ENCODE peak calls at places on chromosomes 16 and 17, in six cellular contexts. S is neuronal stem cell, B is GM23248, F is neural progenitor cell, M is H1, U is fibroblast of lung. Q is an unnamed sample. For H3K36me3, the result is how much of the 10 kb centered on the place peaks cover.

GRCh38 chr16:87457051-87457611 is 35.7 kb downstream of the ZCCHC14 start:
- DNase-seq in B (peak), U (peak), M (no peak), S (no peak), F (no peak), Q (no peak)

GRCh38 chr16:8673611-8674412 is 605 bp upstream of the ABAT start:
- DNase-seq in B (no peak), S (no peak), U (no peak), F (peak), M (no peak), Q (no peak)

GRCh38 chr17:36524428-36524876 is 10.2 kb downstream of the MYO19 start:
- DNase-seq in B (peak), U (peak), S (no peak), F (no peak), M (no peak), Q (no peak)

GRCh38 chr17:38877130-38877851 is 7.4 kb downstream of the LASP1 start:
- DNase-seq in F (peak), S (no peak), B (no peak), U (no peak), M (no peak), Q (peak)

GRCh38 chr16:89266521-89267134 is 49.1 kb downstream of the ZNF778 start:
- DNase-seq in S (no peak), U (no peak), M (no peak), F (no peak), B (no peak), Q (no peak)

GRCh38 chr17:65389956-65390355 is 171.5 kb downstream of the AXIN2 start:
- DNase-seq in F (no peak), U (peak), M (no peak), B (peak), S (no peak), Q (no peak)

GRCh38 chr16:78228704-78229103 is 129.2 kb downstream of the WWOX start:
- DNase-seq in F (no peak), S (no peak), B (no peak), M (no peak), U (no peak), Q (no peak)

GRCh38 chr17:38511126-38512108 is 83.2 kb downstream of the ARHGAP23 start:
- DNase-seq in M (no peak), S (no peak), F (no peak), B (peak), U (peak), Q (peak)

GRCh38 chr16:87982491-87983415 is 31.5 kb downstream of the BANP start:
- DNase-seq in B (no peak), S (no peak), F (no peak), U (no peak), M (no peak), Q (no peak)

GRCh38 chr17:74274060-74274702 is at the start of gene DNAI2:
- DNase-seq in U (no peak), S (no peak), M (peak), F (peak), B (no peak), Q (peak)

GRCh38 chr16:85490971-85491771 is 122.0 kb upstream of the GSE1 start:
- DNase-seq in U (no peak), F (peak), B (no peak), M (peak), S (no peak), Q (peak)

GRCh38 chr17:77285594-77286390 is 145.0 kb downstream of the SEC14L1 start:
- DNase-seq in S (no peak), U (peak), M (no peak), F (no peak), B (peak), Q (no peak)

GRCh38 chr17:43125967-43126910 is 1.1 kb upstream of the BRCA1 start:
- DNase-seq in U (no peak), M (no peak), S (no peak), F (peak), B (no peak), Q (peak)

GRCh38 chr17:68318103-68318991 is 27.1 kb downstream of the ARSG start:
- DNase-seq in F (no peak), M (no peak), B (peak), S (no peak), U (peak), Q (no peak)

GRCh38 chr17:50218071-50218759 is 16.8 kb upstream of the COL1A1 start:
- DNase-seq in S (no peak), U (no peak), F (no peak), M (no peak), B (peak), Q (no peak)

GRCh38 chr17:45298546-45299285 is 18.1 kb downstream of the MAP3K14 start:
- DNase-seq in S (no peak), M (no peak), F (no peak), B (peak), U (no peak), Q (no peak)

GRCh38 chr17:63477471-63478440 is 895 bp downstream of the ACE start:
- DNase-seq in U (no peak), S (no peak), B (peak), F (no peak), M (no peak), Q (peak)

GRCh38 chr16:81511371-81511770 is 66.8 kb downstream of the CMIP start:
- DNase-seq in M (no peak), S (no peak), F (no peak), U (peak), B (peak), Q (peak)

GRCh38 chr16:4911831-4912422 is 25.0 kb downstream of the PPL start:
- DNase-seq in F (no peak), M (no peak), B (peak), U (peak), S (no peak), Q (no peak)

GRCh38 chr17:74935585-74936469 is at the start of gene OTOP3:
- DNase-seq in F (peak), M (no peak), S (no peak), U (no peak), B (peak), Q (no peak)

GRCh38 chr17:68061512-68062313 is 26.2 kb downstream of the KPNA2 start:
- DNase-seq in F (no peak), M (no peak), B (peak), S (no peak), U (no peak), Q (no peak)

GRCh38 chr17:80633197-80633596 is 88.6 kb downstream of the RPTOR start:
- DNase-seq in M (no peak), U (no peak), B (no peak), S (no peak), F (peak), Q (no peak)

GRCh38 chr16:13631213-13631767 is 288.7 kb upstream of the ERCC4 start:
- DNase-seq in M (no peak), U (no peak), B (no peak), F (no peak), S (no peak), Q (peak)

GRCh38 chr17:37518816-37519215 is 29.1 kb downstream of the DUSP14 start:
- DNase-seq in U (no peak), B (peak), F (no peak), S (no peak), M (no peak), Q (no peak)

GRCh38 chr16:69669577-69669976 is 56.8 kb downstream of the NQO1 start:
- DNase-seq in S (no peak), M (no peak), F (no peak), B (no peak), U (no peak), Q (no peak)

GRCh38 chr16:8752706-8753105 is 44.7 kb downstream of the TMEM186 start:
- DNase-seq in B (no peak), F (no peak), S (no peak), M (no peak), U (no peak), Q (no peak)

GRCh38 chr17:52032454-52032853 is 126.1 kb downstream of the CA10 start:
- DNase-seq in F (no peak), M (no peak), U (no peak), S (no peak), B (no peak), Q (no peak)

DNA sequence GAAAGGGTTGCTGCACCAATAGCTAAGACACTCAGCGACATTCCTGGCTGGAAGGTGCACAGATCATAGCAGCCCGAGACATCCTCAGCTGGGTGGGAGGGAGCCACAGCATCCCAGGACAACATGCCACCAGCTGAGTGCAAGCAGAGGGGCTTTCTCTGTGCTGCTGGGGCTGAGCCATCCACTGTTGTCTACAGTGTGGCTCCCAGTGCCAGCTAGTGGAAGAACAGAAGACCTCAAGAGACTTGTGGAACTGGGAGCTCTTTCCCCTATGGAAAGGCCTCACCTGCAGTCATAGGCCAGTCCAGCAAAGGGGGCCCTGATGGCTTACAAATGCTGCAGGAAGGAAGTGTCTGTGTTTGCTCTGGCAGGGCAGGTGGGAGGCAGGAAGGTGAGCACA is 131.0 kb downstream of the C16orf78 start:
- DNase-seq in M (no peak), S (no peak), B (no peak), F (no peak), U (no peak), Q (no peak)
- H3K27ac ChIP-seq in M (no peak), S (no peak), B (no peak), F (no peak), U (no peak), Q (no peak)

GRCh38 chr16:67014641-67015315 is 14.2 kb upstream of the CBFB start:
- DNase-seq in M (no peak), U (no peak), B (no peak), F (no peak), S (no peak), Q (no peak)

GRCh38 chr16:67015317-67015731 is 13.6 kb upstream of the CBFB start:
- DNase-seq in B (no peak), M (no peak), F (no peak), S (no peak), U (no peak), Q (no peak)

GRCh38 chr16:67011274-67011673 is 17.7 kb upstream of the CBFB start:
- DNase-seq in M (no peak), S (no peak), B (no peak), F (no peak), U (no peak), Q (no peak)

GRCh38 chr16:67013823-67014640 is 14.9 kb upstream of the CBFB start:
- DNase-seq in B (peak), M (peak), F (peak), S (peak), U (peak), Q (peak)

DNA sequence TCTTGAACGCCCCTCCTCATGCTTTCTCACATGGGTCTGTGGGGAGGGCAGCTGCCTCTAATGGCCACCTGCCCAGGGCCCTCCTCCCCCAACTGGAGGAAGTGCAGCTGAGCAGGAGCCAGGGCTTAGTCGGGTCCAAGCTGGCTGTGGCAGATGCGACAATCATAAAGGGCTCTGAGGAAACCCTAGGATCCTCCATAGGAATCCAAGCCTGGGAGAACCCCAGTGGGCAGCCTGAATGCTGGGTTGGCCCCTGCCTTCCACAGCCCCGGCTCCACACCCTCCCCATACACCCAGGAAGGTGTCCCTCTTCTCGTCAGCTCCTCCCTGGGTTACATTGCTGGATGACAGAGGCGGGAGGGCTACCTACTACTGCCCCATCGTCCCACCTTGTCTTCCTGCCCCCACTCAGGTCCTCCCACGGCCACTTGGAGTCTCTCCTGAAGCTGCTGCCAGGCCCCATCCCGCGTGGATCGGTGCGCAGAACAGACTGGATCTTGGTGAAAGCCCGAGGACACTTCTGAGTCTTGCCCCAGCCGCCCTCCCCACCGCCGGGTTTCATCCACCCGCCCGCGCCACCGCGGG is 15.6 kb upstream of the CBFB start:
- DNase-seq in S (no peak), M (no peak), B (no peak), U (no peak), F (no peak), Q (no peak)
- H3K9ac ChIP-seq in S (peak), M (no peak), B (peak), U (peak), F (no peak), Q (peak)

GRCh38 chr16:3734084-3734757 is 16.9 kb upstream of the TRAP1 start:
- DNase-seq in B (no peak), M (no peak), F (no peak), S (no peak), U (no peak), Q (no peak)
- H3K36me3 ChIP-seq in B (under half), M (under half), F (under half), S (half or more), U (half or more), Q (under half)

GRCh38 chr17:5506307-5506706 is 19.9 kb downstream of the MIS12 start:
- DNase-seq in F (no peak), B (no peak), S (no peak), M (no peak), U (no peak), Q (no peak)

GRCh38 chr17:5510776-5511175 is 24.4 kb downstream of the MIS12 start:
- DNase-seq in U (no peak), B (no peak), S (no peak), F (no peak), M (no peak), Q (no peak)

GRCh38 chr17:5513610-5514009 is 27.2 kb downstream of the MIS12 start:
- DNase-seq in F (no peak), U (no peak), M (no peak), B (no peak), S (no peak), Q (peak)

GRCh38 chr17:5508855-5509254 is 22.5 kb downstream of the MIS12 start:
- DNase-seq in B (peak), S (peak), U (peak), F (peak), M (no peak), Q (peak)

GRCh38 chr17:5509482-5509881 is 23.1 kb downstream of the MIS12 start:
- DNase-seq in S (no peak), B (peak), M (no peak), F (no peak), U (peak), Q (no peak)
- H3K27ac ChIP-seq in S (peak), B (peak), M (no peak), F (no peak), U (peak), Q (no peak)

GRCh38 chr17:66834426-66834918 is 445 bp upstream of the CACNG5 start:
- DNase-seq in M (no peak), U (no peak), B (no peak), F (no peak), S (no peak), Q (no peak)
- H3K9ac ChIP-seq in M (no peak), U (no peak), B (no peak), F (no peak), S (no peak), Q (no peak)

GRCh38 chr17:29495011-29495410 is 71.8 kb downstream of the ABHD15 start:
- DNase-seq in U (peak), F (no peak), S (no peak), B (peak), M (no peak), Q (no peak)
- H3K36me3 ChIP-seq in U (under half), F (under half), S (under half), B (half or more), M (under half), Q (under half)

GRCh38 chr17:69327060-69327831 is at the start of gene ABCA5:
- DNase-seq in M (peak), U (peak), F (peak), S (peak), B (peak), Q (peak)

GRCh38 chr17:69323806-69324205 is 3.1 kb downstream of the ABCA5 start:
- DNase-seq in M (no peak), S (no peak), F (no peak), B (no peak), U (no peak), Q (no peak)

GRCh38 chr17:69326302-69327059 is 452 bp downstream of the ABCA5 start:
- DNase-seq in U (peak), S (peak), B (peak), M (no peak), F (no peak), Q (peak)

GRCh38 chr17:69320908-69321238 is 6.1 kb downstream of the ABCA5 start:
- DNase-seq in B (no peak), M (no peak), U (no peak), F (no peak), S (no peak), Q (no peak)

GRCh38 chr17:69325518-69326301 is 1.2 kb downstream of the ABCA5 start:
- DNase-seq in F (peak), S (peak), M (no peak), U (no peak), B (no peak), Q (no peak)
- H3K27ac ChIP-seq in F (no peak), S (no peak), M (no peak), U (no peak), B (peak), Q (no peak)

DNA sequence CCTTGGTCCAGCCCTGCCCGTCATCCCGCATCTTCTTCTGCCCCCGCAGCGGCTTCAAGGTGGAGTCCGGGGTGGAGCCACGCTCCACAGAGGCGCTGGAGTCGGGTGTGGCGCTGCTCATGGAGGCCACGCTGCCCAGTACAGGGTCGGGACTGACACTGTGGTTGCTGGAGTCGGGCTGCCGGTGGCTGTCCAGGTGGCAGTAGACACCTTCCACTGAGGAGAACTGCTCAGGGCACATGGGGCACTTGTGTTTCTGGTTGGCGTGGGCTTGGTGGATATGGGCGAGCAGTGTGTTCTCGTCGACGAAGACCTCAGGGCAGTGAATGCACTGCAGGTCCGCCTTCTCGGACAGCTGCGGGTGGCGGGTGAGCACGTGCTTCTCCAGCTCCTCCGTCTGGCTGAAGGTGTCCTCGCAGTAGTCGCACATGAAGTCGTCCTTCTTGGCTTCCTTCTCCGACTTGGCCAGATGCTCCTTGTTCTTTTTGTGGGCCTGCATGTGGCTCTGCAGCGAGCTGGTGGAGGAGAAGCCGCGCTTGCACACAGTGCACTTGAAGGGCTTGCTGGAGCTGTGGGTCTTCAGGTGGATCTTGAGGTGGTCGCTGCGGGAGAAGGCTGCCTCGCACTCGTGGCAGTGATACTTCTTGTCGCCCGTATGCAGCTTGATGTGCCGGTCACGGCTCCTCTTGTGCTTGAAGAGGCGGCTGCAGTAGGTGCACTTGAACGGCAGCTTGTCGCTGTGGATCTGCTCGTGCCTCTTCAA is 217.8 kb downstream of the ZNF423 start:
- DNase-seq in B (no peak), F (no peak), S (no peak), U (no peak), M (no peak), Q (no peak)
- H3K9ac ChIP-seq in B (no peak), F (no peak), S (peak), U (no peak), M (no peak), Q (no peak)

GRCh38 chr16:68458101-68458500 is 9.8 kb upstream of the SMPD3 start:
- DNase-seq in S (no peak), M (no peak), B (no peak), U (no peak), F (no peak), Q (no peak)

GRCh38 chr16:68459457-68459856 is 11.1 kb upstream of the SMPD3 start:
- DNase-seq in M (no peak), S (no peak), B (no peak), U (no peak), F (no peak), Q (no peak)

GRCh38 chr16:68460067-68460466 is 11.8 kb upstream of the SMPD3 start:
- DNase-seq in U (no peak), B (no peak), S (no peak), M (no peak), F (no peak), Q (no peak)

GRCh38 chr16:68455631-68456030 is 7.3 kb upstream of the SMPD3 start:
- DNase-seq in M (no peak), U (no peak), S (no peak), F (no peak), B (no peak), Q (no peak)

DNA sequence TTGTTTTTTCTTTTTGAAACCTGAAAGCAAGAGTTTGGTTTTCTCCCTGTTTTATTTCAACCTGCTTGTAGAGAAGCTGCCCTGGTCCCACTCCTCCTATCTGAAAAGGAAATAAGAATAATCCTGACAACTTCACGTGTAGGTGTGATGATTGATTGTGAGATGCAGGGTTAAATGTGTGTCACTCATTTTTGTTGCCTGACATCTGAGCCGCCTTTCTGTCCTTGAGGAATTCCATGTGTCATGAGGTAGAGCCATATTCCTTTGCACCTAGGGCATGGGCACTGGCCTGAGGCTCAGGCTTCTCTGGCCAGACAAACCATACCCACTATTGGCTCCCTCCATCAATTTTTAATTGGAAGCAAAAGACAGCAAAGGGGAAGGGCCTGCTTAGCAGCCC is 10.2 kb upstream of the SMPD3 start:
- DNase-seq in U (no peak), S (no peak), B (no peak), F (no peak), M (no peak), Q (no peak)
- H3K36me3 ChIP-seq in U (under half), S (under half), B (under half), F (under half), M (under half), Q (under half)